ENCODE peak calls at places on chromosomes 6 and 20, in five cellular contexts. T, A, N, D and S are unnamed samples.
A peak's percentile ranks its signal among the peaks of the same experiment; 100 is the strongest.

GRCh38 chr20:1823421-1823892 is 71.8 kb upstream of the SIRPA start:
- DNase-seq in T (no peak), A (no peak), N (no peak), D (no peak), S (no peak)

GRCh38 chr6:111478064-111478476 is 4.9 kb downstream of the REV3L start:
- DNase-seq in T (peak; percentile 33), A (no peak), N (peak; percentile 82), D (no peak), S (no peak)

GRCh38 chr6:140538926-140539325 is 1164.5 kb upstream of the CITED2 start:
- DNase-seq in T (peak; percentile 16), A (no peak), N (peak; percentile 53), D (no peak), S (no peak)

GRCh38 chr6:139990865-139991264 is 616.4 kb upstream of the CITED2 start:
- DNase-seq in T (no peak), A (no peak), N (no peak), D (no peak), S (no peak)

GRCh38 chr6:30007132-30007764 is 53.8 kb upstream of the POLR1H start:
- DNase-seq in T (no peak), A (no peak), N (no peak), D (peak; percentile 62), S (no peak)

GRCh38 chr6:11712760-11713159 is 65.8 kb downstream of the ADTRP start:
- DNase-seq in T (peak; percentile 80), A (no peak), N (no peak), D (peak; percentile 68), S (no peak)

GRCh38 chr20:23363257-23363649 is 1.3 kb downstream of the GZF1 start:
- DNase-seq in T (no peak), A (no peak), N (no peak), D (no peak), S (no peak)

GRCh38 chr20:19457551-19457950 is 245.1 kb downstream of the SLC24A3 start:
- DNase-seq in T (no peak), A (no peak), N (no peak), D (no peak), S (no peak)

GRCh38 chr6:12717356-12717755 is 789 bp downstream of the PHACTR1 start:
- DNase-seq in T (no peak), A (no peak), N (peak; percentile 33), D (no peak), S (no peak)

GRCh38 chr6:108673153-108673552 is 112.4 kb downstream of the FOXO3 start:
- DNase-seq in T (no peak), A (no peak), N (no peak), D (no peak), S (no peak)

GRCh38 chr20:56245761-56246160 is 2.8 kb upstream of the MC3R start:
- DNase-seq in T (peak; percentile 46), A (no peak), N (peak; percentile 76), D (no peak), S (no peak)

GRCh38 chr6:138188278-138188923 is 26.7 kb downstream of the ARFGEF3 start:
- DNase-seq in T (peak; percentile 51), A (no peak), N (no peak), D (no peak), S (no peak)

GRCh38 chr20:32007787-32008616 is 2.2 kb upstream of the CCM2L start:
- DNase-seq in T (no peak), A (peak; percentile 22), N (peak; percentile 48), D (no peak), S (no peak)

GRCh38 chr6:108737594-108738546 is 110.4 kb upstream of the ARMC2 start:
- DNase-seq in T (peak; percentile 90), A (no peak), N (peak; percentile 100), D (peak; percentile 56), S (no peak)

GRCh38 chr6:104473021-104473429 is 386.7 kb downstream of the HACE1 start:
- DNase-seq in T (no peak), A (no peak), N (no peak), D (no peak), S (no peak)

GRCh38 chr20:59938696-59939051 is 1.4 kb downstream of the PPP1R3D start:
- DNase-seq in T (peak; percentile 11), A (no peak), N (peak; percentile 60), D (no peak), S (no peak)

GRCh38 chr6:122789078-122789861 is at the start of gene SMPDL3A:
- DNase-seq in T (peak; percentile 74), A (peak; percentile 94), N (peak; percentile 77), D (peak; percentile 65), S (peak; percentile 68)

GRCh38 chr6:7150381-7151064 is 42.8 kb downstream of the RREB1 start:
- DNase-seq in T (no peak), A (no peak), N (no peak), D (no peak), S (peak; percentile 95)

GRCh38 chr20:10131612-10132345 is 86.9 kb upstream of the SNAP25 start:
- DNase-seq in T (peak; percentile 15), A (no peak), N (peak; percentile 66), D (no peak), S (peak; percentile 49)